ENCODE peak calls at places on chromosome 1, in six cellular contexts. E is CD8-positive, alpha-beta memory T cell; H is GM04503; C is GM20000; K is epithelial cell of esophagus; G is activated T-cell treated with anti-CD3 and anti-CD28 coated beads, Interleukin-2, amount 50 U/mL, for 4 hours. N is an unnamed sample.

GRCh38 chr1:228098323-228098931 is 4.7 kb downstream of the C1orf35 start:
- DNase-seq in E (no peak), H (no peak), C (no peak), K (no peak), G (no peak), N (no peak)

GRCh38 chr1:55443175-55443933 is 228.2 kb upstream of the USP24 start:
- DNase-seq in E (no peak), H (peak; percentile 98), C (no peak), K (peak; percentile 70), G (no peak), N (no peak)

GRCh38 chr1:200250469-200250868 is 159.4 kb downstream of the ZNF281 start:
- DNase-seq in E (no peak), H (no peak), C (no peak), K (no peak), G (no peak), N (no peak)

GRCh38 chr1:10948463-10948775 is 64.0 kb upstream of the TARDBP start:
- DNase-seq in E (no peak), H (no peak), C (no peak), K (no peak), G (no peak), N (no peak)

GRCh38 chr1:72177711-72178110 is 104.6 kb downstream of the NEGR1 start:
- DNase-seq in E (no peak), H (no peak), C (no peak), K (peak; percentile 4), G (no peak), N (no peak)

GRCh38 chr1:44019398-44020044 is 11.7 kb downstream of the SLC6A9 start:
- DNase-seq in E (peak; percentile 30), H (no peak), C (no peak), K (no peak), G (no peak), N (no peak)

GRCh38 chr1:165884690-165885304 is 57.4 kb downstream of the UCK2 start:
- DNase-seq in E (no peak), H (no peak), C (no peak), K (no peak), G (no peak), N (no peak)

GRCh38 chr1:55716610-55717009 is 501.4 kb upstream of the USP24 start:
- DNase-seq in E (no peak), H (no peak), C (no peak), K (no peak), G (no peak), N (no peak)

GRCh38 chr1:924619-925323 is 1.0 kb downstream of the SAMD11 start:
- DNase-seq in E (no peak), H (no peak), C (no peak), K (peak; percentile 47), G (no peak), N (no peak)

GRCh38 chr1:232793944-232794343 is 11.3 kb upstream of the MAP10 start:
- DNase-seq in E (no peak), H (peak; percentile 38), C (no peak), K (peak; percentile 69), G (no peak), N (no peak)

GRCh38 chr1:158007180-158007579 is 13.7 kb downstream of the KIRREL1 start:
- DNase-seq in E (no peak), H (no peak), C (no peak), K (no peak), G (no peak), N (no peak)

N was measured in naive thymus-derived CD8-positive, alpha-beta T cell.